ENCODE peak calls at places on chromosomes 12 and 14, in six cellular contexts. V is H4, A is left ventricle myocardium inferior, Q is HFFc6, C is T-helper 9 cell, H is NCI-H69. L is an unnamed sample.

GRCh38 chr14:50363734-50364113 is 33.0 kb downstream of the CDKL1 start:
- DNase-seq in V (peak), A (no peak), Q (no peak), C (peak), H (peak), L (peak)

GRCh38 chr14:36600431-36600830 is 18.0 kb upstream of the NKX2-8 start:
- DNase-seq in V (no peak), A (no peak), Q (no peak), C (no peak), H (no peak), L (no peak)

GRCh38 chr12:109624467-109624866 is 50.9 kb downstream of the MVK start:
- DNase-seq in V (no peak), A (no peak), Q (no peak), C (no peak), H (peak), L (no peak)

GRCh38 chr12:13126494-13126893 is 23.0 kb upstream of the GSG1 start:
- DNase-seq in V (no peak), A (no peak), Q (no peak), C (no peak), H (no peak), L (no peak)

GRCh38 chr14:22908601-22909000 is 10.3 kb downstream of the RBM23 start:
- DNase-seq in V (no peak), A (no peak), Q (no peak), C (no peak), H (no peak), L (no peak)

GRCh38 chr12:71938728-71939385 is at the start of gene TPH2:
- DNase-seq in V (peak), A (peak), Q (peak), C (peak), H (peak), L (peak)

GRCh38 chr14:22489247-22489551 is 99.8 kb downstream of the DAD1 start:
- DNase-seq in V (no peak), A (no peak), Q (no peak), C (no peak), H (no peak), L (no peak)

GRCh38 chr12:115871714-115872113 is 405.8 kb downstream of the MED13L start:
- DNase-seq in V (peak), A (no peak), Q (peak), C (no peak), H (peak), L (no peak)

GRCh38 chr12:12282761-12283160 is 15.9 kb upstream of the LRP6 start:
- DNase-seq in V (no peak), A (no peak), Q (peak), C (no peak), H (no peak), L (no peak)

GRCh38 chr12:119695034-119695433 is 27.1 kb downstream of the PRKAB1 start:
- DNase-seq in V (no peak), A (no peak), Q (no peak), C (no peak), H (peak), L (no peak)

GRCh38 chr14:45426685-45427282 is 173.8 kb upstream of the MIS18BP1 start:
- DNase-seq in V (peak), A (no peak), Q (peak), C (no peak), H (peak), L (no peak)

GRCh38 chr12:27965411-27965810 is 7.1 kb downstream of the PTHLH start:
- DNase-seq in V (no peak), A (no peak), Q (peak), C (no peak), H (no peak), L (no peak)

GRCh38 chr14:100120522-100121269 is 38.7 kb downstream of the DEGS2 start:
- DNase-seq in V (no peak), A (no peak), Q (no peak), C (no peak), H (no peak), L (no peak)

GRCh38 chr14:52189330-52189729 is 78.2 kb upstream of the PTGDR start:
- DNase-seq in V (no peak), A (no peak), Q (no peak), C (no peak), H (no peak), L (peak)

GRCh38 chr12:131555197-131555820 is 155.6 kb upstream of the SFSWAP start:
- DNase-seq in V (no peak), A (no peak), Q (no peak), C (no peak), H (no peak), L (no peak)

GRCh38 chr14:99378782-99379214 is 101.9 kb downstream of the SETD3 start:
- DNase-seq in V (peak), A (no peak), Q (no peak), C (no peak), H (no peak), L (no peak)

GRCh38 chr14:99724196-99724891 is 40.2 kb downstream of the CYP46A1 start:
- DNase-seq in V (no peak), A (no peak), Q (no peak), C (no peak), H (peak), L (no peak)

GRCh38 chr12:66533767-66534166 is 145.1 kb downstream of the GRIP1 start:
- DNase-seq in V (no peak), A (no peak), Q (no peak), C (no peak), H (no peak), L (peak)

GRCh38 chr12:123713398-123714301 is 1.5 kb downstream of the ATP6V0A2 start:
- DNase-seq in V (no peak), A (no peak), Q (no peak), C (no peak), H (peak), L (peak)

GRCh38 chr12:1815108-1815507 is 5.3 kb upstream of the LRTM2 start:
- DNase-seq in V (no peak), A (no peak), Q (no peak), C (no peak), H (no peak), L (no peak)

GRCh38 chr14:93240678-93241000 is 33.6 kb downstream of the UBR7 start:
- DNase-seq in V (no peak), A (no peak), Q (no peak), C (no peak), H (no peak), L (no peak)

GRCh38 chr14:89625988-89626806 is 209.2 kb upstream of the FOXN3 start:
- DNase-seq in V (no peak), A (no peak), Q (no peak), C (no peak), H (peak), L (no peak)

GRCh38 chr12:70002097-70002911 is 177.3 kb downstream of the MYRFL start:
- DNase-seq in V (no peak), A (peak), Q (no peak), C (no peak), H (peak), L (no peak)

GRCh38 chr14:89430271-89430620 is 13.2 kb upstream of the FOXN3 start:
- DNase-seq in V (no peak), A (no peak), Q (no peak), C (no peak), H (no peak), L (no peak)

GRCh38 chr14:100140452-100141132 is 18.9 kb downstream of the DEGS2 start:
- DNase-seq in V (no peak), A (no peak), Q (no peak), C (no peak), H (no peak), L (no peak)

GRCh38 chr14:76227450-76228050 is 75.8 kb downstream of the GPATCH2L start:
- DNase-seq in V (peak), A (no peak), Q (peak), C (no peak), H (no peak), L (no peak)

GRCh38 chr14:60328588-60328987 is 79.6 kb downstream of the PPM1A start:
- DNase-seq in V (no peak), A (no peak), Q (no peak), C (no peak), H (peak), L (no peak)

GRCh38 chr12:125403145-125403789 is 338.0 kb downstream of the AACS start:
- DNase-seq in V (peak), A (no peak), Q (no peak), C (no peak), H (peak), L (no peak)

GRCh38 chr12:57430117-57430930 is 519 bp downstream of the R3HDM2 start:
- DNase-seq in V (no peak), A (peak), Q (peak), C (no peak), H (peak), L (no peak)

GRCh38 chr14:44981198-44981597 is 19.2 kb downstream of the TOGARAM1 start:
- DNase-seq in V (no peak), A (no peak), Q (no peak), C (no peak), H (peak), L (no peak)

GRCh38 chr14:68978550-68978911 is 571 bp downstream of the ACTN1 start:
- DNase-seq in V (no peak), A (peak), Q (no peak), C (peak), H (peak), L (no peak)

GRCh38 chr14:69877492-69877891 is 1.7 kb upstream of the SMOC1 start:
- DNase-seq in V (no peak), A (no peak), Q (no peak), C (no peak), H (peak), L (no peak)

L was measured in GM06990.